ENCODE peak calls at places on chromosomes 11 and 22, in ten cellular contexts. W, L, A, V, I, M, C, F, E and J are unnamed samples.

GRCh38 chr11:86592047-86592564 is 80.3 kb downstream of the ME3 start:
- DNase-seq in W (peak), L (no peak), A (no peak), V (no peak), I (no peak), M (peak), C (no peak), F (no peak), E (no peak), J (no peak)

GRCh38 chr11:521179-521688 is 14.1 kb downstream of the HRAS start:
- DNase-seq in W (no peak), L (no peak), A (no peak), V (no peak), I (no peak), M (no peak), C (no peak), F (no peak), E (no peak), J (no peak)

GRCh38 chr11:31795706-31796522 is 15.2 kb downstream of the PAX6 start:
- DNase-seq in W (no peak), L (no peak), A (no peak), V (no peak), I (no peak), M (no peak), C (no peak), F (no peak), E (no peak), J (no peak)

GRCh38 chr11:128653828-128654231 is 40.0 kb upstream of the FLI1 start:
- DNase-seq in W (peak), L (peak), A (peak), V (no peak), I (no peak), M (peak), C (peak), F (no peak), E (peak), J (peak)

GRCh38 chr22:22110548-22111266 is 128.1 kb upstream of the TOP3B start:
- DNase-seq in W (peak), L (peak), A (peak), V (no peak), I (peak), M (peak), C (peak), F (peak), E (peak), J (peak)

GRCh38 chr22:36405671-36406070 is 17.9 kb upstream of the MYH9 start:
- DNase-seq in W (no peak), L (no peak), A (peak), V (peak), I (no peak), M (no peak), C (no peak), F (no peak), E (peak), J (no peak)

GRCh38 chr22:43521716-43522115 is 109.9 kb downstream of the MPPED1 start:
- DNase-seq in W (no peak), L (no peak), A (no peak), V (no peak), I (no peak), M (no peak), C (no peak), F (no peak), E (no peak), J (no peak)

GRCh38 chr11:116202922-116203321 is 569.9 kb downstream of the BUD13 start:
- DNase-seq in W (no peak), L (no peak), A (no peak), V (no peak), I (no peak), M (no peak), C (no peak), F (no peak), E (no peak), J (no peak)

GRCh38 chr11:60127311-60127811 is 38.9 kb downstream of the MS4A2 start:
- DNase-seq in W (no peak), L (no peak), A (no peak), V (no peak), I (no peak), M (no peak), C (no peak), F (no peak), E (no peak), J (peak)

GRCh38 chr11:77088236-77089003 is 14.2 kb upstream of the OMP start:
- DNase-seq in W (no peak), L (no peak), A (no peak), V (no peak), I (no peak), M (no peak), C (peak), F (peak), E (no peak), J (no peak)

GRCh38 chr11:13333456-13333957 is 55.9 kb downstream of the BMAL1 start:
- DNase-seq in W (peak), L (no peak), A (no peak), V (no peak), I (no peak), M (no peak), C (no peak), F (no peak), E (no peak), J (no peak)

GRCh38 chr11:77199346-77199745 is 71.3 kb downstream of the MYO7A start:
- DNase-seq in W (no peak), L (no peak), A (no peak), V (no peak), I (no peak), M (no peak), C (peak), F (peak), E (no peak), J (no peak)

GRCh38 chr11:126465573-126466287 is 110.2 kb downstream of the ST3GAL4 start:
- DNase-seq in W (no peak), L (no peak), A (no peak), V (no peak), I (no peak), M (no peak), C (peak), F (no peak), E (peak), J (no peak)

GRCh38 chr22:20268350-20269012 is 363 bp upstream of the RTN4R start:
- DNase-seq in W (no peak), L (no peak), A (peak), V (peak), I (no peak), M (peak), C (no peak), F (no peak), E (peak), J (no peak)

GRCh38 chr11:74686792-74687191 is 44.4 kb downstream of the CHRDL2 start:
- DNase-seq in W (peak), L (no peak), A (peak), V (no peak), I (peak), M (peak), C (no peak), F (peak), E (no peak), J (no peak)

GRCh38 chr11:60905551-60906113 is 753 bp downstream of the PRPF19 start:
- DNase-seq in W (peak), L (no peak), A (peak), V (no peak), I (no peak), M (peak), C (no peak), F (no peak), E (no peak), J (no peak)

GRCh38 chr22:19656541-19657251 is 57.6 kb upstream of the SEPTIN5 start:
- DNase-seq in W (no peak), L (no peak), A (no peak), V (no peak), I (no peak), M (no peak), C (no peak), F (no peak), E (no peak), J (no peak)

GRCh38 chr11:85525711-85526110 is 101.4 kb downstream of the DLG2 start:
- DNase-seq in W (no peak), L (no peak), A (no peak), V (no peak), I (no peak), M (no peak), C (no peak), F (no peak), E (no peak), J (no peak)

GRCh38 chr11:57131080-57131790 is 50.5 kb upstream of the LRRC55 start:
- DNase-seq in W (peak), L (no peak), A (peak), V (no peak), I (no peak), M (peak), C (no peak), F (no peak), E (peak), J (no peak)

GRCh38 chr11:107689317-107690202 is 22.3 kb downstream of the SLN start:
- DNase-seq in W (peak), L (no peak), A (peak), V (peak), I (peak), M (peak), C (no peak), F (no peak), E (peak), J (no peak)

GRCh38 chr11:110069158-110069737 is 23.9 kb upstream of the ZC3H12C start:
- DNase-seq in W (peak), L (no peak), A (peak), V (no peak), I (no peak), M (peak), C (no peak), F (no peak), E (no peak), J (peak)

GRCh38 chr22:19325296-19325950 is 33.9 kb upstream of the CLTCL1 start:
- DNase-seq in W (no peak), L (no peak), A (peak), V (no peak), I (no peak), M (peak), C (no peak), F (no peak), E (no peak), J (no peak)

GRCh38 chr11:78056093-78056492 is 7.6 kb upstream of the THRSP start:
- DNase-seq in W (no peak), L (no peak), A (no peak), V (no peak), I (no peak), M (no peak), C (no peak), F (no peak), E (no peak), J (no peak)

GRCh38 chr11:88434333-88434976 is 96.9 kb upstream of the CTSC start:
- DNase-seq in W (no peak), L (no peak), A (no peak), V (no peak), I (no peak), M (no peak), C (no peak), F (no peak), E (no peak), J (no peak)

GRCh38 chr11:123159146-123159857 is 35.7 kb downstream of the CLMP start:
- DNase-seq in W (no peak), L (no peak), A (peak), V (no peak), I (no peak), M (peak), C (no peak), F (no peak), E (no peak), J (peak)

GRCh38 chr11:119062779-119063178 is 4.8 kb upstream of the VPS11 start:
- DNase-seq in W (peak), L (no peak), A (peak), V (no peak), I (no peak), M (peak), C (peak), F (no peak), E (no peak), J (no peak)

GRCh38 chr11:116703421-116703820 is 69.4 kb downstream of the BUD13 start:
- DNase-seq in W (no peak), L (no peak), A (peak), V (no peak), I (no peak), M (no peak), C (peak), F (no peak), E (peak), J (no peak)

GRCh38 chr11:61010466-61011238 is 39.2 kb downstream of the CD6 start:
- DNase-seq in W (no peak), L (no peak), A (no peak), V (no peak), I (no peak), M (no peak), C (no peak), F (no peak), E (no peak), J (no peak)

DNA sequence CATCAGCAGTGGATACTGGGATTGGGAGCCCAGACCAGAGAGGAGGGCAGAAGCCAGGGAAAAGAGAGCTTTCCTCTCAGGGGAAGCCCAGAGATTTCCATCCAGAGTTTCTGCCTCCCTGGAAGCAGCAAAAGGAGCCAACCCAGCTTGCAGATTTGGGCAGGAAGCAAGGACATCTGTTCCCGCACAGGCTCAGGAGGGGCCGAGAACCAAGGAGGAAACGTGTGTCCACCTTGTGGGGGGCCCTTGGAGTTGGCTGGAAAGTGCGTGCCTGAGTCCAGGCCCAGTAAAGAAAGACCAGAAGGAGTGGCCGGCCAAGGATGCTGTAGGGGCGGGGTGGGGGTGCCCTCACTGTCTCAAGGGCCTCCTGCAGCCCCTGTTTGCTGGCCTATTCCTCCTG is 6.0 kb upstream of the NPTXR start:
- DNase-seq in W (no peak), L (no peak), A (no peak), V (no peak), I (no peak), M (no peak), C (peak), F (peak), E (no peak), J (no peak)
- H3K4me3 ChIP-seq in W (no peak), L (no peak), A (no peak), V (no peak), I (no peak), M (no peak), C (no peak), F (no peak), E (no peak), J (no peak)

DNA sequence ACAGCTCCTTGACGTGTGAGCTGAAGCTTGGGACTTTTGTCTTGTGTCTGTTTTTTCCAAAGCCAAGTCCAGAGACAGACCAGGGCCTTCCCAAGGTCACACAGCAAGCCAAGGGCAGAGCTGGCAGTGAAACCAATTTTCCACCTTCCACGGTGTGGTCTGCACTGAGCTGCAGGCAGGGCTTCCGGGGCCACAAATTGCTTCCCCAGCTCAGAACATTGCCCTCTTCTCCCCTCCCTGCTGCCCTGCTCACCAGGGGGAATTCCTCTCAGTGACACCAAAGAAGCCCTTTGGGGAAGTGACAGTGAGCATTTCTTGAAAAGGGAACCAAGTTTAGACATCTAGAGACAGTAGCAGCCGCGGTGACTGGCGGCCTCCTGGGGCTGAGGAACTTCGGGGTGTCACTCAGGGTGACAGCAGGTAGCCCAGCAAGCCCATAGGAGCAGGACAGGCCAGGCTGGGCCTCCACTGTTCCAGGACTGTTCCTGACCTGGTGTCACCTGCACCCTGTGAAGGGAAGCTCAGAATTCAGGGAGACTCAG is 9.2 kb downstream of the FXYD2 start:
- DNase-seq in W (no peak), L (no peak), A (no peak), V (peak), I (no peak), M (no peak), C (no peak), F (peak), E (no peak), J (no peak)
- H3K4me3 ChIP-seq in W (no peak), L (no peak), A (no peak), V (peak), I (no peak), M (no peak), C (no peak), F (peak), E (no peak), J (no peak)

DNA sequence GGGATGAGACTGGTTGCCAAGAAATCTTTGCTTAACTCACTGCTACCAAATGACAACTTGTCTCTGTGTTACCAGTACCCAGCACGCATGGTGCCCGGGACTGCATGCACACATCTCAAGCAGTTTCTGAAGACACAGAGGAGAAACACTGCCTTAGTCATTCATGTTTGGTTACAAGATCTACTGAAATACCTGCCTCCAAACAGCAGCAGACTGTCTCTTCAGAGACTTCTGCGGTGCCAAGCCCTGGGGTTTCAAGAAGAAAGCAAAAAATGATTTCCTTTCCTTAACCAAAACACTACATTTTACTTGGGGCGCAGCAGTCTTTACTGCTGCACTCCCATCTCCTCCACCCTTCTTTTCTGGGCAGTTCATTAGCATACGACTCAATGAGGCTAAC is 4.2 kb downstream of the NAP1L4 start:
- DNase-seq in W (no peak), L (no peak), A (no peak), V (peak), I (no peak), M (no peak), C (no peak), F (no peak), E (no peak), J (no peak)
- H3K4me3 ChIP-seq in W (no peak), L (no peak), A (no peak), V (peak), I (no peak), M (no peak), C (no peak), F (peak), E (no peak), J (no peak)

GRCh38 chr11:73139476-73140198 is 2.5 kb downstream of the FCHSD2 start:
- DNase-seq in W (peak), L (no peak), A (peak), V (no peak), I (no peak), M (peak), C (no peak), F (no peak), E (no peak), J (no peak)
- H3K4me3 ChIP-seq in W (peak), L (peak), A (peak), V (no peak), I (peak), M (peak), C (no peak), F (peak), E (no peak), J (no peak)

GRCh38 chr11:73467505-73467904 is 91.3 kb downstream of the RELT start:
- DNase-seq in W (no peak), L (no peak), A (no peak), V (no peak), I (no peak), M (no peak), C (no peak), F (no peak), E (no peak), J (no peak)

GRCh38 chr11:73470036-73470624 is 93.9 kb downstream of the RELT start:
- DNase-seq in W (no peak), L (no peak), A (no peak), V (no peak), I (no peak), M (no peak), C (no peak), F (no peak), E (no peak), J (no peak)

GRCh38 chr11:73468590-73469161 is 92.5 kb downstream of the RELT start:
- DNase-seq in W (no peak), L (no peak), A (no peak), V (no peak), I (no peak), M (no peak), C (no peak), F (no peak), E (no peak), J (no peak)

GRCh38 chr11:73466643-73467042 is 90.4 kb downstream of the RELT start:
- DNase-seq in W (no peak), L (no peak), A (no peak), V (no peak), I (no peak), M (no peak), C (no peak), F (no peak), E (no peak), J (no peak)

GRCh38 chr11:73469401-73469800 is 93.2 kb downstream of the RELT start:
- DNase-seq in W (no peak), L (no peak), A (peak), V (no peak), I (no peak), M (no peak), C (no peak), F (no peak), E (no peak), J (no peak)
- H3K4me3 ChIP-seq in W (no peak), L (no peak), A (no peak), V (no peak), I (no peak), M (no peak), C (no peak), F (no peak), E (no peak), J (no peak)

DNA sequence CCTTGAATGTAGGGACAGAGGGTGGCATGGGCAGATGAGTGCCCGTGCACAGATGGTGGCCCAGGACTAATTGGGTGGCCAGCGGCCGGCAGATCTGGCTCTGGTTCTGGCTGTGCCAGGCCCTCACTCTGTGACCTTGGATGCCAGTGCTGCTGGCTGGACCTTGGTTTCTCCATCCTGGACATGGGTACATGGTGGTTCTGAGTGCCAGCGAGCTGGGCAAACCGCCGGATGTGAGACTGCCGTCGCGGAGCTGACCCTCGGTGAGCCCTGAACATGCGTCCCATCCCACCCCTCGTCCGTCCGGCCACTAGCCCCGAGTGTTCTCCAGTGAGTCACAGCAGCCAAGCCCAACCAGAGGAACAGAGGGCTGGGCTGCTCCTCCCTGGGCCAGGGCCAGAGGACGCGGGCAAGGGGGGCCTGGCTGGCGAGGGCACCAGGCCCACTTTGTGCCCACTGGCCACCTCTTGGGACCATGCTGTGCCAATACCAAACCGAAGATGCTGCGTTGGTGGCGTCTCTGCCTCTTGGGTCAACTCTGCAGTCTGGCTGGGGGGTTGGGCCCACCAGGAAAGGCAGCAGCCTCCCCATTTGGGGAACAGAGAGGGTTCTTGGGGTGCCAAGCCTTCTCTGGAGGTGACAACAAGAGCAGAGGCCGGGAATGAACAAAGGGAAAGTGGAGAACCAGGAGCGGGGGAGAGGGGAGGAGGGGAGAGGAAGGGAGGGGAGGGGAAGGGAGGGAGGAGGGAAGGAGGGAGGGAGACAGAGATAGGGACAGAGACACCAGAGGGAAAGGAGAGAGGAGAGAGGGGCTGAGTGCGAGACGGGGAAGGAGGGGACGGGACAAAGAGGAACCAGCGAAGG is 10.7 kb downstream of the LSP1 start:
- DNase-seq in W (peak), L (peak), A (peak), V (no peak), I (peak), M (peak), C (peak), F (peak), E (peak), J (peak)
- H3K4me3 ChIP-seq in W (no peak), L (no peak), A (no peak), V (no peak), I (no peak), M (no peak), C (no peak), F (no peak), E (no peak), J (no peak)

GRCh38 chr11:65535102-65535501 is 10.2 kb downstream of the SCYL1 start:
- DNase-seq in W (no peak), L (no peak), A (no peak), V (no peak), I (no peak), M (no peak), C (no peak), F (no peak), E (no peak), J (no peak)
- H3K4me3 ChIP-seq in W (no peak), L (no peak), A (no peak), V (no peak), I (no peak), M (no peak), C (no peak), F (no peak), E (no peak), J (no peak)

GRCh38 chr11:114159802-114160588 is 100.5 kb downstream of the ZBTB16 start:
- DNase-seq in W (peak), L (peak), A (peak), V (peak), I (peak), M (peak), C (peak), F (peak), E (peak), J (peak)
- H3K4me3 ChIP-seq in W (peak), L (no peak), A (peak), V (peak), I (no peak), M (no peak), C (no peak), F (peak), E (no peak), J (no peak)